ENCODE peak calls at places on chromosomes 7 and 10, in four cellular contexts. One of them, this sample, is unnamed.

GRCh38 chr7:114293289-114294012 is 121.2 kb upstream of the FOXP2 start:
- DNase-seq in left colon: no peak
- DNase-seq in AG08396: no peak
- DNase-seq in KBM-7: peak
- DNase-seq in this sample: peak

GRCh38 chr10:79058899-79059771 is 9.6 kb upstream of the ZMIZ1 start:
- DNase-seq in left colon: peak
- DNase-seq in AG08396: no peak
- DNase-seq in KBM-7: no peak
- DNase-seq in this sample: no peak

GRCh38 chr10:37860494-37861190 is 3.2 kb upstream of the ZNF248 start:
- DNase-seq in left colon: peak
- DNase-seq in AG08396: peak
- DNase-seq in KBM-7: peak
- DNase-seq in this sample: peak

GRCh38 chr7:38584443-38585210 is 46.5 kb downstream of the AMPH start:
- DNase-seq in left colon: no peak
- DNase-seq in AG08396: peak
- DNase-seq in KBM-7: no peak
- DNase-seq in this sample: peak

GRCh38 chr10:4678023-4678950 is 147.7 kb upstream of the AKR1E2 start:
- DNase-seq in left colon: peak
- DNase-seq in AG08396: no peak
- DNase-seq in KBM-7: no peak
- DNase-seq in this sample: peak

GRCh38 chr7:55733584-55733983 is 129.0 kb downstream of the SEPTIN14 start:
- DNase-seq in left colon: no peak
- DNase-seq in AG08396: no peak
- DNase-seq in KBM-7: no peak
- DNase-seq in this sample: no peak

GRCh38 chr7:75892634-75893272 is 13.9 kb downstream of the RHBDD2 start:
- DNase-seq in left colon: peak
- DNase-seq in AG08396: peak
- DNase-seq in KBM-7: no peak
- DNase-seq in this sample: no peak

GRCh38 chr7:149610441-149611011 is 112.9 kb upstream of the ZNF746 start:
- DNase-seq in left colon: no peak
- DNase-seq in AG08396: no peak
- DNase-seq in KBM-7: no peak
- DNase-seq in this sample: no peak

GRCh38 chr7:98178321-98178720 is 32.9 kb upstream of the BHLHA15 start:
- DNase-seq in left colon: no peak
- DNase-seq in AG08396: no peak
- DNase-seq in KBM-7: no peak
- DNase-seq in this sample: no peak

GRCh38 chr7:17934094-17934493 is 6.2 kb downstream of the SNX13 start:
- DNase-seq in left colon: no peak
- DNase-seq in AG08396: no peak
- DNase-seq in KBM-7: peak
- DNase-seq in this sample: no peak

GRCh38 chr10:104315486-104315921 is 22.8 kb downstream of the ITPRIP start:
- DNase-seq in left colon: no peak
- DNase-seq in AG08396: no peak
- DNase-seq in KBM-7: no peak
- DNase-seq in this sample: no peak

GRCh38 chr10:62071846-62072281 is 170.4 kb downstream of the ARID5B start:
- DNase-seq in left colon: no peak
- DNase-seq in AG08396: no peak
- DNase-seq in KBM-7: no peak
- DNase-seq in this sample: peak

GRCh38 chr10:24952701-24953349 is 419 bp upstream of the PRTFDC1 start:
- DNase-seq in left colon: peak
- DNase-seq in AG08396: peak
- DNase-seq in KBM-7: peak
- DNase-seq in this sample: no peak

GRCh38 chr10:76080406-76080805 is 649.0 kb downstream of the LRMDA start:
- DNase-seq in left colon: no peak
- DNase-seq in AG08396: peak
- DNase-seq in KBM-7: no peak
- DNase-seq in this sample: no peak

GRCh38 chr7:4878336-4879335 is 4.9 kb downstream of the RADIL start:
- DNase-seq in left colon: no peak
- DNase-seq in AG08396: no peak
- DNase-seq in KBM-7: no peak
- DNase-seq in this sample: no peak

GRCh38 chr7:57412618-57413017 is 37.4 kb upstream of the ZNF716 start:
- DNase-seq in left colon: no peak
- DNase-seq in AG08396: no peak
- DNase-seq in KBM-7: no peak
- DNase-seq in this sample: no peak

GRCh38 chr10:60978287-60979115 is 34.5 kb upstream of the RHOBTB1 start:
- DNase-seq in left colon: no peak
- DNase-seq in AG08396: no peak
- DNase-seq in KBM-7: peak
- DNase-seq in this sample: peak

GRCh38 chr7:11177793-11178192 is 204.1 kb downstream of the PHF14 start:
- DNase-seq in left colon: no peak
- DNase-seq in AG08396: no peak
- DNase-seq in KBM-7: no peak
- DNase-seq in this sample: peak

GRCh38 chr10:110747609-110748464 is 103.7 kb downstream of the RBM20 start:
- DNase-seq in left colon: no peak
- DNase-seq in AG08396: no peak
- DNase-seq in KBM-7: no peak
- DNase-seq in this sample: no peak

GRCh38 chr10:51707821-51708424 is 8.5 kb upstream of the CSTF2T start:
- DNase-seq in left colon: no peak
- DNase-seq in AG08396: no peak
- DNase-seq in KBM-7: no peak
- DNase-seq in this sample: no peak

GRCh38 chr10:70967591-70968588 is 79.5 kb upstream of the PCBD1 start:
- DNase-seq in left colon: no peak
- DNase-seq in AG08396: no peak
- DNase-seq in KBM-7: peak
- DNase-seq in this sample: no peak

GRCh38 chr10:3043512-3044368 is 23.6 kb upstream of the PFKP start:
- DNase-seq in left colon: peak
- DNase-seq in AG08396: peak
- DNase-seq in KBM-7: peak
- DNase-seq in this sample: peak

GRCh38 chr7:90212149-90212495 is 582 bp downstream of the STEAP2 start:
- DNase-seq in left colon: no peak
- DNase-seq in AG08396: no peak
- DNase-seq in KBM-7: peak
- DNase-seq in this sample: peak

GRCh38 chr7:11486271-11486670 is 345.7 kb downstream of the THSD7A start:
- DNase-seq in left colon: no peak
- DNase-seq in AG08396: no peak
- DNase-seq in KBM-7: no peak
- DNase-seq in this sample: no peak

GRCh38 chr7:23918856-23919255 is 208.8 kb downstream of the STK31 start:
- DNase-seq in left colon: no peak
- DNase-seq in AG08396: no peak
- DNase-seq in KBM-7: no peak
- DNase-seq in this sample: peak

GRCh38 chr10:24858244-24858907 is 94.0 kb downstream of the PRTFDC1 start:
- DNase-seq in left colon: no peak
- DNase-seq in AG08396: no peak
- DNase-seq in KBM-7: no peak
- DNase-seq in this sample: peak

GRCh38 chr7:129343099-129343700 is 91.0 kb upstream of the STRIP2 start:
- DNase-seq in left colon: no peak
- DNase-seq in AG08396: peak
- DNase-seq in KBM-7: peak
- DNase-seq in this sample: peak

GRCh38 chr10:63375859-63376258 is 89.9 kb downstream of the JMJD1C start:
- DNase-seq in left colon: no peak
- DNase-seq in AG08396: no peak
- DNase-seq in KBM-7: no peak
- DNase-seq in this sample: no peak

GRCh38 chr7:22255834-22256233 is 101.1 kb downstream of the RAPGEF5 start:
- DNase-seq in left colon: no peak
- DNase-seq in AG08396: no peak
- DNase-seq in KBM-7: no peak
- DNase-seq in this sample: no peak